ENCODE peak calls at places on chromosomes 4 and X, in five cellular contexts. H, K, Q, N and X are unnamed samples.
A peak's percentile ranks its signal among the peaks of the same experiment; 100 is the strongest.

GRCh38 chrX:37986893-37987292 is 19.5 kb upstream of the SYTL5 start:
- DNase-seq in K (no peak), N (no peak), Q (no peak), H (no peak), X (no peak)

GRCh38 chrX:11757397-11757728 is 674 bp upstream of the MSL3 start:
- DNase-seq in H (no peak), N (no peak), K (no peak), Q (no peak), X (no peak)

GRCh38 chr4:101217353-101218031 is 129.8 kb downstream of the PPP3CA start:
- DNase-seq in Q (no peak), H (no peak), N (no peak), K (no peak), X (no peak)

GRCh38 chr4:82515705-82516104 is 46.1 kb downstream of the TMEM150C start:
- DNase-seq in Q (no peak), K (no peak), H (no peak), N (no peak), X (no peak)

GRCh38 chrX:12975999-12976558 is 1.2 kb downstream of the TMSB4X start:
- DNase-seq in H (no peak), N (peak; percentile 66), K (no peak), Q (peak; percentile 89), X (peak; percentile 82)

GRCh38 chrX:124719060-124719459 is 372.7 kb downstream of the SH2D1A start:
- DNase-seq in Q (no peak), K (no peak), H (no peak), N (no peak), X (no peak)

GRCh38 chrX:10938371-10938982 is 172.7 kb upstream of the HCCS start:
- DNase-seq in N (no peak), Q (no peak), H (no peak), K (no peak), X (no peak)

GRCh38 chr4:84531689-84532088 is 32.6 kb upstream of the NKX6-1 start:
- DNase-seq in N (no peak), Q (no peak), K (no peak), H (no peak), X (no peak)

GRCh38 chr4:76206222-76206942 is 7.2 kb downstream of the SCARB2 start:
- DNase-seq in H (no peak), K (no peak), Q (no peak), N (no peak), X (no peak)

GRCh38 chrX:29478336-29479069 is 736.9 kb upstream of the MAGEB2 start:
- DNase-seq in K (no peak), Q (no peak), N (no peak), H (peak; percentile 51), X (peak; percentile 81)

GRCh38 chr4:48068182-48068581 is 51.6 kb downstream of the NIPAL1 start:
- DNase-seq in H (no peak), N (no peak), Q (no peak), K (no peak), X (no peak)
- H3K36me3 ChIP-seq in H (no peaks in the 10 kb centered on the region), N (no peaks in the 10 kb centered on the region), Q (no peaks in the 10 kb centered on the region), K (no peaks in the 10 kb centered on the region), X (no peaks in the 10 kb centered on the region)

GRCh38 chr4:2697995-2698414 is 58.1 kb downstream of the TNIP2 start:
- DNase-seq in K (no peak), Q (no peak), N (no peak), H (no peak), X (no peak)
- H3K36me3 ChIP-seq in K (peaks cover 69% of the 10 kb centered on the region), Q (no peaks in the 10 kb centered on the region), N (peaks cover 34% of the 10 kb centered on the region), H (peaks cover 18% of the 10 kb centered on the region), X (peaks cover 87% of the 10 kb centered on the region)

DNA sequence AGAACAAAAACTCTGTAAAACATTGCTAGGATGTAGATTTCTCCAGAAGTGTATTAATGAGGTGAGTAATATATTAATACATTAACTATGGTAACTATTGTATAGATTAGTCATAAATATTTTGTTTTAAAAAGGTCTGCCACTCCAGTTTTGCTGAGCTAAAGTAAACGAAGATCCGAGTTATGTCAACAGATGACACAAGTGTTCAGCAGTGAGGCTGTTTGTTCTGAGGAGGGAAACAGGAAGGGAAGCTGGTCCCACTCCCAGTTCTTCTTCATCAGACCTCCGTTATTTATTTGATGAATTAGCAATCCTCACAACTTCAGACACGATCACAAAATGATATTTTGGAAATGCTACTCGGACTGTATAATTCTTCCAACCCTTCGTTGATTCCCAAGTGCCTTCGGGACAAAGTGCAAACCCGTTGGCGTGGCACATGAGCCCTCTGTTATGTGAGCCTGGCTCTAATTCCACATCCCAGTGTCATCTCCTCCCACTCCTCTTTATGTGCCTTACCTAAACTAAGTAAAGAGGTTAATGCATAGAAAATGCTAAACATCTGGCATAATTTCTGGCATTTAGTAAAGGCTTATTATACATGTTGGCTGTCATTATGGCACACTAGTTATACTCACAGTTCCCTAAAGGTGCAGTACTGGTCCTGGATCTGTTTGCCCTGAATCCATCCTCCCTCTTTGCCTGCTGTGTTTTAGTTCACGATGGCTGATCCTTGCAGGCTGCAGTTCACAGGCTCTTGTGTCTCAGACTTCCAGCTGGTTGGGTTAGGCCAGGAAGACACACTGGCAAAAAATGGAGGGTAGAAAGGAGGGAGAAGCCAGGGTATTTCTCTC is 190.6 kb upstream of the LNX1 start:
- DNase-seq in H (no peak), N (no peak), Q (no peak), K (no peak), X (no peak)
- H3K36me3 ChIP-seq in H (no peaks in the 10 kb centered on the region), N (no peaks in the 10 kb centered on the region), Q (no peaks in the 10 kb centered on the region), K (no peaks in the 10 kb centered on the region), X (no peaks in the 10 kb centered on the region)

GRCh38 chrX:49030283-49030682 is 12.9 kb downstream of the TFE3 start:
- DNase-seq in K (no peak), N (no peak), Q (no peak), H (no peak), X (no peak)
- H3K36me3 ChIP-seq in K (peaks cover 24% of the 10 kb centered on the region), N (peaks cover 31% of the 10 kb centered on the region), Q (no peaks in the 10 kb centered on the region), H (no peaks in the 10 kb centered on the region), X (peaks cover 60% of the 10 kb centered on the region)

GRCh38 chr4:38943355-38943754 is 75.7 kb downstream of the FAM114A1 start:
- DNase-seq in H (no peak), Q (no peak), K (no peak), N (no peak), X (no peak)
- H3K36me3 ChIP-seq in H (no peaks in the 10 kb centered on the region), Q (no peaks in the 10 kb centered on the region), K (peaks cover 32% of the 10 kb centered on the region), N (peaks cover 14% of the 10 kb centered on the region), X (no peaks in the 10 kb centered on the region)

GRCh38 chr4:2898001-2898400 is 54.4 kb downstream of the ADD1 start:
- DNase-seq in H (no peak), N (no peak), K (no peak), Q (no peak), X (no peak)
- H3K36me3 ChIP-seq in H (peaks cover 42% of the 10 kb centered on the region), N (peaks cover 18% of the 10 kb centered on the region), K (peaks cover 65% of the 10 kb centered on the region), Q (peaks cover 11% of the 10 kb centered on the region), X (peaks cover 72% of the 10 kb centered on the region)

DNA sequence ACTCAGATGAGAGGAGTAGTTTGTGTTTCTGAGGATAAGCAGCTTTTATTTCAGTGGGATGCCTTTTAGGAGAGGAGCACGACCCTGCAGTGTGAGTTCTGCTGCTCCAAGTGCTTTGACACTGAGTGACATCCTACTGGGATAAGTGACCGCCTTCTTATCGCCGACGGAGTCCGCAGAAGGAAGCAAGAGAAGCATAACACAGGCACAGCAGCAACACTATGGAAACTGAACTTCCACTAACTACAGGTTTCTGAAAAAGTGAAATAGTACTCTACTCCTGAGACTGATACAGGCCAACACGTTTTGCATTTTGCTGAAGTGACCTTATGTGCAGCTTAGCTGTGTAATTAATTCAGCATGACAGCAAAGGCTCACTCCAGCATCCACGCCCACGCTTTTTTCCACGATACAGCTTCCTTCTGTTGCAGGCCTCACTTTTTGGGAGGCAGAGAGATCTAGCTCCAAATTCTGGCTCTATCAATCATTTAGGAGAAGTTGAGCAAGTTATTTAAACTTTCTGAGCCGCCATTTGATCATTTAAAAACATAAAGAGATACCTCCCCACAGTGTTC is 160.4 kb downstream of the AFAP1 start:
- DNase-seq in Q (peak; percentile 31), K (no peak), H (no peak), N (no peak), X (no peak)
- H3K36me3 ChIP-seq in Q (no peaks in the 10 kb centered on the region), K (peaks cover 11% of the 10 kb centered on the region), H (no peaks in the 10 kb centered on the region), N (no peaks in the 10 kb centered on the region), X (peaks cover 11% of the 10 kb centered on the region)

GRCh38 chr4:14364953-14365533 is 637.2 kb upstream of the CPEB2 start:
- DNase-seq in H (no peak), K (no peak), N (no peak), Q (no peak), X (no peak)

GRCh38 chr4:14368391-14368790 is 633.9 kb upstream of the CPEB2 start:
- DNase-seq in K (no peak), H (no peak), N (no peak), Q (no peak), X (no peak)
- H3K36me3 ChIP-seq in K (no peaks in the 10 kb centered on the region), H (no peaks in the 10 kb centered on the region), N (no peaks in the 10 kb centered on the region), Q (no peaks in the 10 kb centered on the region), X (no peaks in the 10 kb centered on the region)